ENCODE peak calls at places on chromosomes 2 and 18, in ten cellular contexts. One of them, this sample, is unnamed.

GRCh38 chr2:43008388-43008787 is 216.0 kb upstream of the HAAO start:
- DNase-seq in CD8-positive, alpha-beta memory T cell: no peak
- DNase-seq in astrocyte of the spinal cord: no peak
- DNase-seq in GM23338: no peak
- DNase-seq in cardiac muscle cell: no peak
- DNase-seq in H7: no peak
- DNase-seq in GM23248: no peak
- DNase-seq in NB4: no peak
- DNase-seq in aorta: no peak
- DNase-seq in upper lobe of left lung: no peak
- DNase-seq in this sample: no peak

GRCh38 chr18:29154758-29155725 is 978.1 kb upstream of the CDH2 start:
- DNase-seq in GM23338: no peak
- DNase-seq in aorta: no peak
- DNase-seq in GM23248: peak
- DNase-seq in astrocyte of the spinal cord: peak
- DNase-seq in upper lobe of left lung: no peak
- DNase-seq in CD8-positive, alpha-beta memory T cell: no peak
- DNase-seq in cardiac muscle cell: peak
- DNase-seq in NB4: no peak
- DNase-seq in H7: no peak
- DNase-seq in this sample: peak

GRCh38 chr2:20450201-20451108 is 3.6 kb downstream of the RHOB start:
- DNase-seq in upper lobe of left lung: peak
- DNase-seq in aorta: peak
- DNase-seq in astrocyte of the spinal cord: peak
- DNase-seq in H7: peak
- DNase-seq in cardiac muscle cell: peak
- DNase-seq in GM23248: peak
- DNase-seq in NB4: no peak
- DNase-seq in CD8-positive, alpha-beta memory T cell: no peak
- DNase-seq in GM23338: peak
- DNase-seq in this sample: peak

GRCh38 chr2:19408592-19408991 is 50.2 kb upstream of the OSR1 start:
- DNase-seq in aorta: no peak
- DNase-seq in cardiac muscle cell: peak
- DNase-seq in GM23338: no peak
- DNase-seq in GM23248: peak
- DNase-seq in H7: no peak
- DNase-seq in CD8-positive, alpha-beta memory T cell: no peak
- DNase-seq in astrocyte of the spinal cord: peak
- DNase-seq in upper lobe of left lung: no peak
- DNase-seq in NB4: no peak
- DNase-seq in this sample: no peak

GRCh38 chr18:69400976-69401474 is 337 bp downstream of the DOK6 start:
- DNase-seq in CD8-positive, alpha-beta memory T cell: no peak
- DNase-seq in aorta: peak
- DNase-seq in H7: peak
- DNase-seq in upper lobe of left lung: no peak
- DNase-seq in astrocyte of the spinal cord: peak
- DNase-seq in GM23248: peak
- DNase-seq in cardiac muscle cell: peak
- DNase-seq in NB4: no peak
- DNase-seq in GM23338: peak
- DNase-seq in this sample: peak

GRCh38 chr2:200121931-200122330 is 166.5 kb downstream of the MAIP1 start:
- DNase-seq in upper lobe of left lung: no peak
- DNase-seq in astrocyte of the spinal cord: peak
- DNase-seq in GM23248: peak
- DNase-seq in H7: no peak
- DNase-seq in aorta: no peak
- DNase-seq in cardiac muscle cell: no peak
- DNase-seq in GM23338: no peak
- DNase-seq in NB4: no peak
- DNase-seq in CD8-positive, alpha-beta memory T cell: no peak
- DNase-seq in this sample: peak

GRCh38 chr2:11123856-11124759 is 31.2 kb upstream of the SLC66A3 start:
- DNase-seq in H7: peak
- DNase-seq in GM23338: peak
- DNase-seq in cardiac muscle cell: peak
- DNase-seq in astrocyte of the spinal cord: peak
- DNase-seq in upper lobe of left lung: peak
- DNase-seq in CD8-positive, alpha-beta memory T cell: peak
- DNase-seq in aorta: no peak
- DNase-seq in NB4: peak
- DNase-seq in GM23248: peak
- DNase-seq in this sample: peak

GRCh38 chr2:175432793-175433192 is 251.3 kb upstream of the ATP5MC3 start:
- DNase-seq in GM23248: no peak
- DNase-seq in GM23338: no peak
- DNase-seq in aorta: no peak
- DNase-seq in astrocyte of the spinal cord: no peak
- DNase-seq in H7: no peak
- DNase-seq in cardiac muscle cell: no peak
- DNase-seq in NB4: no peak
- DNase-seq in upper lobe of left lung: no peak
- DNase-seq in CD8-positive, alpha-beta memory T cell: no peak
- DNase-seq in this sample: no peak

GRCh38 chr2:46171996-46172546 is 125.1 kb upstream of the EPAS1 start:
- DNase-seq in GM23338: no peak
- DNase-seq in cardiac muscle cell: no peak
- DNase-seq in aorta: no peak
- DNase-seq in astrocyte of the spinal cord: no peak
- DNase-seq in NB4: no peak
- DNase-seq in GM23248: no peak
- DNase-seq in H7: no peak
- DNase-seq in upper lobe of left lung: no peak
- DNase-seq in CD8-positive, alpha-beta memory T cell: no peak
- DNase-seq in this sample: no peak

GRCh38 chr2:229610871-229611270 is 103.5 kb downstream of the DNER start:
- DNase-seq in upper lobe of left lung: no peak
- DNase-seq in CD8-positive, alpha-beta memory T cell: no peak
- DNase-seq in aorta: no peak
- DNase-seq in astrocyte of the spinal cord: peak
- DNase-seq in NB4: no peak
- DNase-seq in cardiac muscle cell: peak
- DNase-seq in GM23248: no peak
- DNase-seq in H7: no peak
- DNase-seq in GM23338: no peak
- DNase-seq in this sample: no peak
- H3K4me3 ChIP-seq in upper lobe of left lung: no peak
- H3K4me3 ChIP-seq in CD8-positive, alpha-beta memory T cell: no peak
- H3K4me3 ChIP-seq in aorta: no peak
- H3K4me3 ChIP-seq in astrocyte of the spinal cord: no peak
- H3K4me3 ChIP-seq in NB4: no peak
- H3K4me3 ChIP-seq in cardiac muscle cell: no peak
- H3K4me3 ChIP-seq in GM23248: no peak
- H3K4me3 ChIP-seq in H7: no peak
- H3K4me3 ChIP-seq in GM23338: no peak
- H3K4me3 ChIP-seq in this sample: no peak

GRCh38 chr2:58664523-58665155 is 423.5 kb upstream of the FANCL start:
- DNase-seq in cardiac muscle cell: no peak
- DNase-seq in astrocyte of the spinal cord: no peak
- DNase-seq in upper lobe of left lung: no peak
- DNase-seq in aorta: no peak
- DNase-seq in GM23248: no peak
- DNase-seq in CD8-positive, alpha-beta memory T cell: no peak
- DNase-seq in GM23338: no peak
- DNase-seq in NB4: no peak
- DNase-seq in H7: no peak
- DNase-seq in this sample: peak
- H3K4me3 ChIP-seq in cardiac muscle cell: no peak
- H3K4me3 ChIP-seq in astrocyte of the spinal cord: no peak
- H3K4me3 ChIP-seq in upper lobe of left lung: no peak
- H3K4me3 ChIP-seq in aorta: no peak
- H3K4me3 ChIP-seq in GM23248: no peak
- H3K4me3 ChIP-seq in CD8-positive, alpha-beta memory T cell: no peak
- H3K4me3 ChIP-seq in GM23338: no peak
- H3K4me3 ChIP-seq in NB4: no peak
- H3K4me3 ChIP-seq in H7: no peak
- H3K4me3 ChIP-seq in this sample: no peak

GRCh38 chr2:29033656-29034055 is 40.7 kb downstream of the PCARE start:
- DNase-seq in CD8-positive, alpha-beta memory T cell: no peak
- DNase-seq in astrocyte of the spinal cord: no peak
- DNase-seq in upper lobe of left lung: no peak
- DNase-seq in H7: no peak
- DNase-seq in GM23248: peak
- DNase-seq in cardiac muscle cell: no peak
- DNase-seq in GM23338: no peak
- DNase-seq in NB4: no peak
- DNase-seq in aorta: no peak
- DNase-seq in this sample: no peak
- H3K4me3 ChIP-seq in CD8-positive, alpha-beta memory T cell: no peak
- H3K4me3 ChIP-seq in astrocyte of the spinal cord: no peak
- H3K4me3 ChIP-seq in upper lobe of left lung: no peak
- H3K4me3 ChIP-seq in H7: no peak
- H3K4me3 ChIP-seq in GM23248: no peak
- H3K4me3 ChIP-seq in cardiac muscle cell: no peak
- H3K4me3 ChIP-seq in GM23338: no peak
- H3K4me3 ChIP-seq in NB4: no peak
- H3K4me3 ChIP-seq in aorta: no peak
- H3K4me3 ChIP-seq in this sample: no peak

GRCh38 chr18:64203295-64203694 is 54.4 kb upstream of the LINC00305 start:
- DNase-seq in aorta: no peak
- DNase-seq in cardiac muscle cell: no peak
- DNase-seq in CD8-positive, alpha-beta memory T cell: no peak
- DNase-seq in GM23248: no peak
- DNase-seq in astrocyte of the spinal cord: no peak
- DNase-seq in upper lobe of left lung: no peak
- DNase-seq in NB4: no peak
- DNase-seq in GM23338: no peak
- DNase-seq in H7: no peak
- DNase-seq in this sample: no peak

GRCh38 chr18:64202229-64202835 is 53.4 kb upstream of the LINC00305 start:
- DNase-seq in upper lobe of left lung: no peak
- DNase-seq in GM23338: peak
- DNase-seq in GM23248: no peak
- DNase-seq in CD8-positive, alpha-beta memory T cell: no peak
- DNase-seq in aorta: no peak
- DNase-seq in H7: no peak
- DNase-seq in cardiac muscle cell: no peak
- DNase-seq in NB4: no peak
- DNase-seq in astrocyte of the spinal cord: no peak
- DNase-seq in this sample: no peak

GRCh38 chr18:64208531-64208930 is 59.6 kb upstream of the LINC00305 start:
- DNase-seq in upper lobe of left lung: no peak
- DNase-seq in H7: no peak
- DNase-seq in GM23248: no peak
- DNase-seq in CD8-positive, alpha-beta memory T cell: no peak
- DNase-seq in aorta: no peak
- DNase-seq in cardiac muscle cell: no peak
- DNase-seq in astrocyte of the spinal cord: no peak
- DNase-seq in GM23338: no peak
- DNase-seq in NB4: no peak
- DNase-seq in this sample: no peak

GRCh38 chr18:64202836-64203235 is 53.9 kb upstream of the LINC00305 start:
- DNase-seq in H7: no peak
- DNase-seq in cardiac muscle cell: peak
- DNase-seq in NB4: no peak
- DNase-seq in GM23338: no peak
- DNase-seq in CD8-positive, alpha-beta memory T cell: no peak
- DNase-seq in aorta: no peak
- DNase-seq in GM23248: peak
- DNase-seq in upper lobe of left lung: no peak
- DNase-seq in astrocyte of the spinal cord: no peak
- DNase-seq in this sample: no peak

GRCh38 chr18:64207818-64208217 is 58.9 kb upstream of the LINC00305 start:
- DNase-seq in astrocyte of the spinal cord: no peak
- DNase-seq in CD8-positive, alpha-beta memory T cell: no peak
- DNase-seq in aorta: no peak
- DNase-seq in GM23248: no peak
- DNase-seq in GM23338: no peak
- DNase-seq in H7: no peak
- DNase-seq in cardiac muscle cell: no peak
- DNase-seq in NB4: no peak
- DNase-seq in upper lobe of left lung: no peak
- DNase-seq in this sample: no peak
- H3K4me3 ChIP-seq in astrocyte of the spinal cord: no peak
- H3K4me3 ChIP-seq in CD8-positive, alpha-beta memory T cell: peak
- H3K4me3 ChIP-seq in aorta: no peak
- H3K4me3 ChIP-seq in GM23248: peak
- H3K4me3 ChIP-seq in GM23338: no peak
- H3K4me3 ChIP-seq in H7: no peak
- H3K4me3 ChIP-seq in cardiac muscle cell: no peak
- H3K4me3 ChIP-seq in NB4: peak
- H3K4me3 ChIP-seq in upper lobe of left lung: no peak
- H3K4me3 ChIP-seq in this sample: no peak

GRCh38 chr2:21633015-21633414 is 509.2 kb downstream of the TDRD15 start:
- DNase-seq in H7: no peak
- DNase-seq in GM23248: no peak
- DNase-seq in cardiac muscle cell: no peak
- DNase-seq in GM23338: no peak
- DNase-seq in astrocyte of the spinal cord: no peak
- DNase-seq in upper lobe of left lung: no peak
- DNase-seq in NB4: no peak
- DNase-seq in CD8-positive, alpha-beta memory T cell: no peak
- DNase-seq in aorta: no peak
- DNase-seq in this sample: no peak
- H3K4me3 ChIP-seq in H7: no peak
- H3K4me3 ChIP-seq in GM23248: no peak
- H3K4me3 ChIP-seq in cardiac muscle cell: no peak
- H3K4me3 ChIP-seq in GM23338: no peak
- H3K4me3 ChIP-seq in astrocyte of the spinal cord: no peak
- H3K4me3 ChIP-seq in upper lobe of left lung: no peak
- H3K4me3 ChIP-seq in NB4: no peak
- H3K4me3 ChIP-seq in CD8-positive, alpha-beta memory T cell: no peak
- H3K4me3 ChIP-seq in aorta: no peak
- H3K4me3 ChIP-seq in this sample: no peak

GRCh38 chr2:8534729-8535397 is 147.0 kb upstream of the ID2 start:
- DNase-seq in CD8-positive, alpha-beta memory T cell: no peak
- DNase-seq in H7: peak
- DNase-seq in NB4: peak
- DNase-seq in upper lobe of left lung: peak
- DNase-seq in aorta: peak
- DNase-seq in cardiac muscle cell: peak
- DNase-seq in astrocyte of the spinal cord: peak
- DNase-seq in GM23338: no peak
- DNase-seq in GM23248: peak
- DNase-seq in this sample: peak
- H3K4me3 ChIP-seq in CD8-positive, alpha-beta memory T cell: no peak
- H3K4me3 ChIP-seq in H7: no peak
- H3K4me3 ChIP-seq in NB4: no peak
- H3K4me3 ChIP-seq in upper lobe of left lung: no peak
- H3K4me3 ChIP-seq in aorta: no peak
- H3K4me3 ChIP-seq in cardiac muscle cell: no peak
- H3K4me3 ChIP-seq in astrocyte of the spinal cord: no peak
- H3K4me3 ChIP-seq in GM23338: no peak
- H3K4me3 ChIP-seq in GM23248: no peak
- H3K4me3 ChIP-seq in this sample: no peak

This sample was measured in fibroblast of mammary gland.